ENCODE peak calls at places on chromosomes 12 and 14, in ten cellular contexts. One of them, this sample, is unnamed.

GRCh38 chr12:106096376-106096775 is 42.4 kb downstream of the NUAK1 start:
- DNase-seq in breast epithelium: no peak
- DNase-seq in IMR-90: no peak
- DNase-seq in A549: no peak
- DNase-seq in ovary: no peak
- DNase-seq in transverse colon: no peak
- DNase-seq in uterus: peak; percentile 56
- DNase-seq in K562: no peak
- DNase-seq in body of pancreas: peak; percentile 36
- DNase-seq in stomach: peak; percentile 28
- DNase-seq in this sample: no peak

GRCh38 chr12:120125792-120126634 is 9.5 kb upstream of the RAB35 start:
- DNase-seq in breast epithelium: no peak
- DNase-seq in transverse colon: no peak
- DNase-seq in uterus: no peak
- DNase-seq in K562: no peak
- DNase-seq in stomach: no peak
- DNase-seq in body of pancreas: no peak
- DNase-seq in ovary: no peak
- DNase-seq in IMR-90: peak; percentile 35
- DNase-seq in A549: no peak
- DNase-seq in this sample: no peak

GRCh38 chr14:29282169-29282568 is 515.6 kb downstream of the FOXG1 start:
- DNase-seq in K562: no peak
- DNase-seq in stomach: no peak
- DNase-seq in body of pancreas: no peak
- DNase-seq in uterus: no peak
- DNase-seq in ovary: no peak
- DNase-seq in transverse colon: no peak
- DNase-seq in breast epithelium: no peak
- DNase-seq in IMR-90: peak; percentile 50
- DNase-seq in A549: no peak
- DNase-seq in this sample: no peak

GRCh38 chr14:78762331-78762730 is 592.2 kb downstream of the NRXN3 start:
- DNase-seq in uterus: no peak
- DNase-seq in ovary: no peak
- DNase-seq in body of pancreas: no peak
- DNase-seq in IMR-90: no peak
- DNase-seq in breast epithelium: no peak
- DNase-seq in transverse colon: no peak
- DNase-seq in stomach: no peak
- DNase-seq in K562: no peak
- DNase-seq in A549: no peak
- DNase-seq in this sample: no peak

GRCh38 chr12:24823808-24824515 is 124.9 kb downstream of the BCAT1 start:
- DNase-seq in IMR-90: no peak
- DNase-seq in transverse colon: no peak
- DNase-seq in ovary: no peak
- DNase-seq in body of pancreas: no peak
- DNase-seq in stomach: no peak
- DNase-seq in A549: no peak
- DNase-seq in uterus: no peak
- DNase-seq in breast epithelium: no peak
- DNase-seq in K562: no peak
- DNase-seq in this sample: no peak

GRCh38 chr14:93655078-93655750 is 133.1 kb downstream of the PRIMA1 start:
- DNase-seq in A549: peak; percentile 22
- DNase-seq in IMR-90: peak; percentile 35
- DNase-seq in transverse colon: no peak
- DNase-seq in K562: peak; percentile 19
- DNase-seq in stomach: no peak
- DNase-seq in uterus: peak; percentile 53
- DNase-seq in ovary: no peak
- DNase-seq in breast epithelium: no peak
- DNase-seq in body of pancreas: peak; percentile 15
- DNase-seq in this sample: no peak

GRCh38 chr12:10397311-10397710 is 7.5 kb upstream of the KLRK1 start:
- DNase-seq in K562: no peak
- DNase-seq in IMR-90: no peak
- DNase-seq in breast epithelium: no peak
- DNase-seq in transverse colon: no peak
- DNase-seq in body of pancreas: no peak
- DNase-seq in uterus: no peak
- DNase-seq in ovary: no peak
- DNase-seq in A549: no peak
- DNase-seq in stomach: no peak
- DNase-seq in this sample: no peak

GRCh38 chr12:93107943-93108342 is 178.8 kb upstream of the EEA1 start:
- DNase-seq in body of pancreas: no peak
- DNase-seq in IMR-90: no peak
- DNase-seq in ovary: no peak
- DNase-seq in breast epithelium: no peak
- DNase-seq in K562: no peak
- DNase-seq in uterus: no peak
- DNase-seq in stomach: no peak
- DNase-seq in transverse colon: no peak
- DNase-seq in A549: no peak
- DNase-seq in this sample: no peak

DNA sequence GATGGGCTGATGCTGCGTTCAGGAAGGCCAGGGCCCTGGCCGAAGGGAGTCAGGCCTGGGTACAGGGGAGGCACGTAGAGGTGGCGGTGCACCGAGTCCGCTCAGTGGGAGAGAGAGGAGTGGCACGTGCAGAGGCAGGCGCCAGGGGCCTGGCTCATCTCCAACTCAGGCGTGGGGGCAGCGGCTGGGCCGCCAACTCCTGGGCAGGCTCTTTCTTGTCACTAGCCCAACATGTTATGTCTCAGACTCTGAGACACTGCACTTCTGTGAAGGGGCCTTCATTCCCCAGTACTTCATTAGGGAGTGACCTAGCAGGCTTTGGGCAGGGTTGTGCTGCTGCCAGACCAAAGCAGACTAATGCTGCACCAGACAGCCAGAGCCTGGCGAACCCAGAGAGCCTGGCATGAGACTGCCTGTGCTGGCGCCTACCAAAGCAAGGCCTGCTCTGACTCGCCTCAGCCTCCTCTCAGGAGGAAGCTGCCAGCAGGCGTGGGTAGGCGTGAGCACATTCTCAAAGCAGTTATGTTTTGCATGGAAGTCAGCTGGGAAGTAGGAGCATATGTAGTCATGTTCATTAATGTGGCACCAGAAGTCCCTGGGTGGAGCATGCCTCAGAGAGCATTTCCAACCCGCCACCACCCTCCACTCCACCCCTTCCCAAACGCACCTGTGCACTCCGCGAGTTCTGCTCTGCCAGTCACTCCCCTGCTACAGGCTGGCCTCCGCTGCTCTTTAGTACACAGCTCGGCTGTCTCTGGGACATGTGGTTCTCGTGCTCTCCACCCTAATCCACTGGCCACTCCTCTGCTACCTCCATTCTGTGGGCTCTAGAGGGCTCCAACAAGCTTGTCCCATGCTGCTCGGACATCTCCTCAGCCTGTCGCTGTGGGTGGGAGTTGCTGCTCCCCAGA is 9.7 kb downstream of the CKB start:
- DNase-seq in breast epithelium: peak; percentile 95
- DNase-seq in uterus: peak; percentile 52
- DNase-seq in ovary: peak; percentile 64
- DNase-seq in stomach: peak; percentile 70
- DNase-seq in IMR-90: peak; percentile 80
- DNase-seq in body of pancreas: peak; percentile 68
- DNase-seq in K562: no peak
- DNase-seq in A549: no peak
- DNase-seq in transverse colon: peak; percentile 69
- DNase-seq in this sample: peak; percentile 66
- H3K27ac ChIP-seq in breast epithelium: peak overlapping the region; percentile 90
- H3K27ac ChIP-seq in uterus: peak overlapping the region; percentile 57
- H3K27ac ChIP-seq in ovary: peak overlapping the region; percentile 43
- H3K27ac ChIP-seq in stomach: peak overlapping the region; percentile 80
- H3K27ac ChIP-seq in IMR-90: peak overlapping the region; percentile 8
- H3K27ac ChIP-seq in body of pancreas: peak overlapping the region; percentile 69
- H3K27ac ChIP-seq in K562: no peak overlapping the region
- H3K27ac ChIP-seq in A549: no peak overlapping the region
- H3K27ac ChIP-seq in transverse colon: peak overlapping the region; percentile 73
- H3K27ac ChIP-seq in this sample: no peak overlapping the region

DNA sequence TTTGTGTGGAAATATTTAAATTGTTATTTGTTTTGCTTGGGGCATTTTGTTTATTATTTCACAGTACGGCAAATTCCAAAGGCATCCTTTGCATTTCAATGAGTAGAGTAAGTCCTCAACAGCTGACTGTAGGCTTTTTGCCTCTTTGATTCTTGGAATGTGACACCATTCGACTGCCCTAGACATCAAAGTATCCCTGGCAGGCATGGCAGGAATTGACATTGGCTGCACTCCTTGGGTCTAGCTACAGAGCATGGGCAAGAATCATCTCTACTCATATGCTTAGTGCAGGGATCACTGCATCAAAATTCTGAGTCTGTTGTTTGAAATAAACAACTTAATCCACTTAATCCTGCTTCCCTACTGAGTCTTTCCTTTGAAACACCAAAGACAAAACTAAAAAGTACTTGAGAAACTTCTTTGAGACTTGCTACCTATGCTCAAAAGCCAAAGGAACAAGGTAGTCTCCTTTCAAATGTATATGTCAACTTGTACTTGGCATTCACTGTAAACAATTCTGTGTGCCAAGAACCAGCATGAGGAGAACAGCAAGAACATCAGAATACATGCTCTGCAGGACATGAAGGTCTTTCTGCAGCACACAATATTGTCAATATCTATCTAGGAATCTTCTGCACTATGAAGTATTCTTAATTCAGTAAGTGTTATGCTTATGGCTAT is 1569.0 kb upstream of the FLRT2 start:
- DNase-seq in transverse colon: no peak
- DNase-seq in stomach: no peak
- DNase-seq in breast epithelium: no peak
- DNase-seq in body of pancreas: no peak
- DNase-seq in ovary: no peak
- DNase-seq in uterus: no peak
- DNase-seq in IMR-90: no peak
- DNase-seq in K562: no peak
- DNase-seq in A549: no peak
- DNase-seq in this sample: no peak
- H3K4me3 ChIP-seq in transverse colon: no peak overlapping the region
- H3K4me3 ChIP-seq in stomach: no peak overlapping the region
- H3K4me3 ChIP-seq in breast epithelium: no peak overlapping the region
- H3K4me3 ChIP-seq in body of pancreas: no peak overlapping the region
- H3K4me3 ChIP-seq in ovary: no peak overlapping the region
- H3K4me3 ChIP-seq in uterus: no peak overlapping the region
- H3K4me3 ChIP-seq in IMR-90: no peak overlapping the region
- H3K4me3 ChIP-seq in K562: no peak overlapping the region
- H3K4me3 ChIP-seq in A549: no peak overlapping the region
- H3K4me3 ChIP-seq in this sample: no peak overlapping the region

GRCh38 chr12:9098463-9099026 is 17.2 kb downstream of the A2M start:
- DNase-seq in ovary: no peak
- DNase-seq in IMR-90: no peak
- DNase-seq in transverse colon: no peak
- DNase-seq in K562: no peak
- DNase-seq in stomach: no peak
- DNase-seq in uterus: no peak
- DNase-seq in A549: no peak
- DNase-seq in breast epithelium: no peak
- DNase-seq in body of pancreas: no peak
- DNase-seq in this sample: no peak

GRCh38 chr12:9094512-9095206 is 21.1 kb downstream of the A2M start:
- DNase-seq in body of pancreas: no peak
- DNase-seq in transverse colon: no peak
- DNase-seq in ovary: no peak
- DNase-seq in breast epithelium: no peak
- DNase-seq in K562: no peak
- DNase-seq in IMR-90: no peak
- DNase-seq in A549: no peak
- DNase-seq in stomach: no peak
- DNase-seq in uterus: no peak
- DNase-seq in this sample: no peak

GRCh38 chr12:9098115-9098452 is 17.6 kb downstream of the A2M start:
- DNase-seq in K562: no peak
- DNase-seq in ovary: no peak
- DNase-seq in stomach: no peak
- DNase-seq in breast epithelium: no peak
- DNase-seq in uterus: no peak
- DNase-seq in transverse colon: no peak
- DNase-seq in body of pancreas: no peak
- DNase-seq in IMR-90: no peak
- DNase-seq in A549: no peak
- DNase-seq in this sample: no peak

GRCh38 chr12:9095322-9095721 is 20.4 kb downstream of the A2M start:
- DNase-seq in transverse colon: no peak
- DNase-seq in A549: no peak
- DNase-seq in uterus: no peak
- DNase-seq in ovary: no peak
- DNase-seq in stomach: no peak
- DNase-seq in K562: no peak
- DNase-seq in breast epithelium: no peak
- DNase-seq in body of pancreas: no peak
- DNase-seq in IMR-90: no peak
- DNase-seq in this sample: no peak

DNA sequence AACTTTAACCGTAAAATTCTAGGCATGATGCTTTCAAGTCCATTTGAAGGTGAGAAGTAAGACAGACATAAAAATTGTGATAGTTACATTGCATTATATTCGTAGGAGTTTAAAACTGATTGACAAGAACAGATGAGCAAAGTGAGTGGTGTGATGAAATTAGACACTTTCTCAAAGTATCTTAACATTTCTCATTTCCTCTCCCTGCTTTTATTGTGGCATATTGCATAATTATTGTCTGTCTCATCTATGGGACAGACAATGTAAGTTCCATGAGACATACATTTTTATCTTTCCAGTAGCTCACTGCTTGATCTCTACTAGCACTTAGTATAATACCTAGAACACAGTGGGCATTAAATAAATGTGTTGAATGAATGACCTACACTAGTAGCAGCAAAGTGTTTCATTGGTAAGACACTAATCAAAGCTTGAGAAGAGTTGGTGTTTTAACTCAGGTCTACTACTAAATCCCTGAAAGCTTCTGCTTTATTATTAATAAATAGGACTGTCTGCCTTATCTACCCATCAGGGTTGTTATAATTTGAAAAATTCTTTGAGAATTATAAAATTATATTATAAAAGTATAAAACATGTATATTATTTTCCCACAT is 19.0 kb downstream of the A2M start:
- DNase-seq in stomach: no peak
- DNase-seq in A549: no peak
- DNase-seq in breast epithelium: no peak
- DNase-seq in transverse colon: no peak
- DNase-seq in body of pancreas: no peak
- DNase-seq in IMR-90: no peak
- DNase-seq in uterus: no peak
- DNase-seq in ovary: no peak
- DNase-seq in K562: no peak
- DNase-seq in this sample: no peak
- TF ChIP-seq POLR2A in stomach: no peak
- TF ChIP-seq POLR2A in A549: no peak
- TF ChIP-seq POLR2A in breast epithelium: no peak
- TF ChIP-seq POLR2A in transverse colon: no peak
- TF ChIP-seq POLR2A in body of pancreas: no peak
- TF ChIP-seq POLR2A in IMR-90: no peak
- TF ChIP-seq POLR2A in uterus: no peak
- TF ChIP-seq POLR2A in ovary: no peak
- TF ChIP-seq POLR2A in K562: no peak
- TF ChIP-seq POLR2A in this sample: no peak

GRCh38 chr14:64434528-64434927 is 30.8 kb upstream of the AKAP5 start:
- DNase-seq in breast epithelium: no peak
- DNase-seq in transverse colon: no peak
- DNase-seq in body of pancreas: no peak
- DNase-seq in IMR-90: peak; percentile 40
- DNase-seq in stomach: no peak
- DNase-seq in K562: no peak
- DNase-seq in A549: no peak
- DNase-seq in ovary: no peak
- DNase-seq in uterus: no peak
- DNase-seq in this sample: no peak

GRCh38 chr14:64440494-64440893 is 24.8 kb upstream of the AKAP5 start:
- DNase-seq in stomach: no peak
- DNase-seq in K562: no peak
- DNase-seq in A549: no peak
- DNase-seq in IMR-90: peak; percentile 36
- DNase-seq in uterus: no peak
- DNase-seq in breast epithelium: no peak
- DNase-seq in transverse colon: no peak
- DNase-seq in body of pancreas: no peak
- DNase-seq in ovary: no peak
- DNase-seq in this sample: no peak

GRCh38 chr14:64438181-64438839 is 27.0 kb upstream of the AKAP5 start:
- DNase-seq in body of pancreas: no peak
- DNase-seq in A549: peak; percentile 67
- DNase-seq in IMR-90: peak; percentile 87
- DNase-seq in stomach: no peak
- DNase-seq in uterus: no peak
- DNase-seq in K562: no peak
- DNase-seq in transverse colon: no peak
- DNase-seq in breast epithelium: no peak
- DNase-seq in ovary: no peak
- DNase-seq in this sample: no peak

GRCh38 chr14:64442300-64442988 is 22.9 kb upstream of the AKAP5 start:
- DNase-seq in breast epithelium: no peak
- DNase-seq in ovary: no peak
- DNase-seq in transverse colon: no peak
- DNase-seq in body of pancreas: no peak
- DNase-seq in A549: no peak
- DNase-seq in IMR-90: no peak
- DNase-seq in K562: no peak
- DNase-seq in stomach: no peak
- DNase-seq in uterus: peak; percentile 30
- DNase-seq in this sample: no peak

DNA sequence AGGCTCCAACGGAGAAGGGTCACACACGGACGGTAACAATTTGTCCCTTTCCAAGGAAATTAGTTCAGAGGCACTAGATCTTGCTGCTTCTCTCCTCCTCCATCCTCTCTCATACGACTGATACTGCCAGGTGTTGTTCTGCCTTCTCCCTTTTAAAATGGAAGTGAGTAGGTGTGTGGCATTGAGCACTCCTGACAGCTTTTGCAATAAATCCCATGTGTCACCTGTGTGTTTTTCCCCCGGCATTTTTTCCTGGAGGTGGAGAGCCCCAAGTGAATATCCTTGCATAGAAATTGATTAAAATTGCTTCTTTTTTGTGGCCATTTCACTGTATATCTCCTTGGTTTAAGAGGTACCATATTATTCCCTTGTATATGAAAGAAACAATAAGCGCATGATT is 26.2 kb upstream of the AKAP5 start:
- DNase-seq in ovary: no peak
- DNase-seq in transverse colon: no peak
- DNase-seq in K562: no peak
- DNase-seq in A549: no peak
- DNase-seq in breast epithelium: no peak
- DNase-seq in uterus: no peak
- DNase-seq in IMR-90: no peak
- DNase-seq in body of pancreas: no peak
- DNase-seq in stomach: no peak
- DNase-seq in this sample: no peak
- H3K27ac ChIP-seq in ovary: no peak overlapping the region
- H3K27ac ChIP-seq in transverse colon: peak overlapping the region; percentile 64
- H3K27ac ChIP-seq in K562: no peak overlapping the region
- H3K27ac ChIP-seq in A549: peak overlapping the region; percentile 87
- H3K27ac ChIP-seq in breast epithelium: no peak overlapping the region
- H3K27ac ChIP-seq in uterus: no peak overlapping the region
- H3K27ac ChIP-seq in IMR-90: peak overlapping the region; percentile 39
- H3K27ac ChIP-seq in body of pancreas: peak overlapping the region; percentile 65
- H3K27ac ChIP-seq in stomach: no peak overlapping the region
- H3K27ac ChIP-seq in this sample: no peak overlapping the region